ENCODE peak calls at places on chromosomes 4 and X, in five cellular contexts. Z is LoVo, A is M059J, M is foreskin keratinocyte, V is tibial artery. F is an unnamed sample.

GRCh38 chrX:139008185-139008584 is 296.7 kb upstream of the FGF13 start:
- DNase-seq in Z (no peak), A (no peak), M (no peak), V (no peak), F (no peak)

GRCh38 chr4:9996319-9997110 is 24.8 kb downstream of the SLC2A9 start:
- DNase-seq in Z (no peak), A (peak; percentile 36), M (no peak), V (no peak), F (peak; percentile 52)

GRCh38 chrX:41047878-41048534 is 37.2 kb upstream of the USP9X start:
- DNase-seq in Z (no peak), A (no peak), M (no peak), V (no peak), F (no peak)

GRCh38 chrX:8672176-8672575 is 59.8 kb downstream of the ANOS1 start:
- DNase-seq in Z (no peak), A (no peak), M (no peak), V (no peak), F (no peak)

GRCh38 chr4:74886490-74886889 is 46.4 kb upstream of the PARM1 start:
- DNase-seq in Z (no peak), A (no peak), M (peak; percentile 94), V (no peak), F (peak; percentile 31)

GRCh38 chr4:89727236-89727635 is 109.7 kb downstream of the SNCA start:
- DNase-seq in Z (no peak), A (no peak), M (peak; percentile 43), V (no peak), F (no peak)

GRCh38 chr4:148293571-148293970 is 148.6 kb downstream of the NR3C2 start:
- DNase-seq in Z (no peak), A (no peak), M (no peak), V (no peak), F (no peak)

GRCh38 chr4:74044676-74045075 is 6.2 kb upstream of the CXCL3 start:
- DNase-seq in Z (no peak), A (peak; percentile 73), M (peak; percentile 90), V (no peak), F (peak; percentile 29)

GRCh38 chrX:136209016-136209738 is 42.0 kb downstream of the MAP7D3 start:
- DNase-seq in Z (no peak), A (peak; percentile 53), M (no peak), V (peak; percentile 58), F (peak; percentile 68)

GRCh38 chrX:115023139-115023538 is 5.7 kb upstream of the IL13RA2 start:
- DNase-seq in Z (peak; percentile 51), A (peak; percentile 92), M (peak; percentile 96), V (no peak), F (peak; percentile 19)

GRCh38 chr4:185219551-185220344 is 10.3 kb downstream of the SNX25 start:
- DNase-seq in Z (no peak), A (peak; percentile 82), M (no peak), V (no peak), F (peak; percentile 56)

GRCh38 chr4:175453456-175453855 is 358.6 kb downstream of the GPM6A start:
- DNase-seq in Z (no peak), A (peak; percentile 60), M (no peak), V (no peak), F (no peak)

GRCh38 chr4:101037249-101037648 is 310.1 kb downstream of the PPP3CA start:
- DNase-seq in Z (no peak), A (peak; percentile 51), M (peak; percentile 84), V (no peak), F (peak; percentile 13)

GRCh38 chrX:7146703-7147430 is 645 bp upstream of the STS start:
- DNase-seq in Z (no peak), A (no peak), M (no peak), V (no peak), F (no peak)